ENCODE peak calls at places on chromosomes 3 and 15, in seven cellular contexts. One of them, this sample, is unnamed.
A peak's percentile ranks its signal among the peaks of the same experiment; 100 is the strongest.

GRCh38 chr3:13513051-13513912 is 33.2 kb downstream of the HDAC11 start:
- DNase-seq in Peyer's patch: no peak
- DNase-seq in esophagus muscularis mucosa: no peak
- DNase-seq in heart right ventricle: no peak
- DNase-seq in lower lobe of right lung: peak; percentile 5
- DNase-seq in left ventricle myocardium inferior: no peak
- DNase-seq in spleen: peak; percentile 54
- DNase-seq in this sample: no peak

GRCh38 chr15:42584031-42584765 is 8.8 kb downstream of the STARD9 start:
- DNase-seq in lower lobe of right lung: no peak
- DNase-seq in heart right ventricle: no peak
- DNase-seq in left ventricle myocardium inferior: no peak
- DNase-seq in esophagus muscularis mucosa: no peak
- DNase-seq in Peyer's patch: no peak
- DNase-seq in spleen: no peak
- DNase-seq in this sample: no peak

GRCh38 chr3:16203031-16203430 is 28.6 kb downstream of the GALNT15 start:
- DNase-seq in esophagus muscularis mucosa: no peak
- DNase-seq in heart right ventricle: no peak
- DNase-seq in lower lobe of right lung: no peak
- DNase-seq in left ventricle myocardium inferior: no peak
- DNase-seq in Peyer's patch: no peak
- DNase-seq in spleen: no peak
- DNase-seq in this sample: no peak

GRCh38 chr3:89576417-89576816 is 469.0 kb downstream of the EPHA3 start:
- DNase-seq in spleen: no peak
- DNase-seq in esophagus muscularis mucosa: no peak
- DNase-seq in lower lobe of right lung: no peak
- DNase-seq in Peyer's patch: no peak
- DNase-seq in left ventricle myocardium inferior: no peak
- DNase-seq in heart right ventricle: no peak
- DNase-seq in this sample: no peak

GRCh38 chr3:24270204-24270671 is 224.4 kb downstream of the THRB start:
- DNase-seq in esophagus muscularis mucosa: no peak
- DNase-seq in Peyer's patch: no peak
- DNase-seq in heart right ventricle: no peak
- DNase-seq in left ventricle myocardium inferior: no peak
- DNase-seq in lower lobe of right lung: no peak
- DNase-seq in spleen: no peak
- DNase-seq in this sample: no peak

GRCh38 chr3:12922881-12923431 is 81.6 kb upstream of the RPL32 start:
- DNase-seq in left ventricle myocardium inferior: no peak
- DNase-seq in spleen: no peak
- DNase-seq in lower lobe of right lung: no peak
- DNase-seq in heart right ventricle: no peak
- DNase-seq in esophagus muscularis mucosa: no peak
- DNase-seq in Peyer's patch: no peak
- DNase-seq in this sample: no peak

GRCh38 chr15:26771917-26772587 is 814 bp downstream of the GABRB3 start:
- DNase-seq in esophagus muscularis mucosa: no peak
- DNase-seq in Peyer's patch: no peak
- DNase-seq in lower lobe of right lung: no peak
- DNase-seq in spleen: no peak
- DNase-seq in heart right ventricle: no peak
- DNase-seq in left ventricle myocardium inferior: no peak
- DNase-seq in this sample: no peak

GRCh38 chr3:52531636-52532516 is 1.8 kb downstream of the NT5DC2 start:
- DNase-seq in left ventricle myocardium inferior: no peak
- DNase-seq in esophagus muscularis mucosa: no peak
- DNase-seq in lower lobe of right lung: no peak
- DNase-seq in Peyer's patch: no peak
- DNase-seq in spleen: peak; percentile 76
- DNase-seq in heart right ventricle: peak; percentile 3
- DNase-seq in this sample: no peak

GRCh38 chr3:25507811-25508210 is 79.7 kb downstream of the RARB start:
- DNase-seq in left ventricle myocardium inferior: no peak
- DNase-seq in spleen: no peak
- DNase-seq in lower lobe of right lung: no peak
- DNase-seq in heart right ventricle: no peak
- DNase-seq in Peyer's patch: no peak
- DNase-seq in esophagus muscularis mucosa: no peak
- DNase-seq in this sample: no peak

GRCh38 chr3:139113231-139113749 is 68.6 kb upstream of the PRR23C start:
- DNase-seq in esophagus muscularis mucosa: peak; percentile 85
- DNase-seq in heart right ventricle: no peak
- DNase-seq in spleen: no peak
- DNase-seq in Peyer's patch: no peak
- DNase-seq in left ventricle myocardium inferior: no peak
- DNase-seq in lower lobe of right lung: no peak
- DNase-seq in this sample: no peak

GRCh38 chr3:15896500-15896899 is 98.7 kb upstream of the ANKRD28 start:
- DNase-seq in Peyer's patch: no peak
- DNase-seq in lower lobe of right lung: no peak
- DNase-seq in esophagus muscularis mucosa: no peak
- DNase-seq in heart right ventricle: no peak
- DNase-seq in left ventricle myocardium inferior: no peak
- DNase-seq in spleen: no peak
- DNase-seq in this sample: no peak

GRCh38 chr15:78396976-78397375 is 41.0 kb upstream of the IREB2 start:
- DNase-seq in spleen: no peak
- DNase-seq in Peyer's patch: no peak
- DNase-seq in lower lobe of right lung: peak; percentile 84
- DNase-seq in left ventricle myocardium inferior: peak; percentile 25
- DNase-seq in esophagus muscularis mucosa: no peak
- DNase-seq in heart right ventricle: no peak
- DNase-seq in this sample: no peak

GRCh38 chr3:39783730-39784129 is 25.7 kb upstream of the MYRIP start:
- DNase-seq in heart right ventricle: no peak
- DNase-seq in Peyer's patch: no peak
- DNase-seq in esophagus muscularis mucosa: no peak
- DNase-seq in lower lobe of right lung: no peak
- DNase-seq in left ventricle myocardium inferior: no peak
- DNase-seq in spleen: no peak
- DNase-seq in this sample: no peak

GRCh38 chr3:39779511-39780230 is 29.7 kb upstream of the MYRIP start:
- DNase-seq in heart right ventricle: no peak
- DNase-seq in left ventricle myocardium inferior: no peak
- DNase-seq in Peyer's patch: no peak
- DNase-seq in esophagus muscularis mucosa: no peak
- DNase-seq in lower lobe of right lung: no peak
- DNase-seq in spleen: peak; percentile 74
- DNase-seq in this sample: no peak

GRCh38 chr3:39781025-39781424 is 28.4 kb upstream of the MYRIP start:
- DNase-seq in lower lobe of right lung: no peak
- DNase-seq in heart right ventricle: no peak
- DNase-seq in Peyer's patch: no peak
- DNase-seq in esophagus muscularis mucosa: no peak
- DNase-seq in spleen: no peak
- DNase-seq in left ventricle myocardium inferior: no peak
- DNase-seq in this sample: no peak

GRCh38 chr3:39781632-39782031 is 27.8 kb upstream of the MYRIP start:
- DNase-seq in Peyer's patch: no peak
- DNase-seq in heart right ventricle: no peak
- DNase-seq in left ventricle myocardium inferior: no peak
- DNase-seq in spleen: no peak
- DNase-seq in lower lobe of right lung: no peak
- DNase-seq in esophagus muscularis mucosa: no peak
- DNase-seq in this sample: no peak

GRCh38 chr3:39780352-39780751 is 29.1 kb upstream of the MYRIP start:
- DNase-seq in lower lobe of right lung: no peak
- DNase-seq in spleen: no peak
- DNase-seq in left ventricle myocardium inferior: no peak
- DNase-seq in heart right ventricle: no peak
- DNase-seq in esophagus muscularis mucosa: no peak
- DNase-seq in Peyer's patch: no peak
- DNase-seq in this sample: no peak
- TF ChIP-seq CTCF in lower lobe of right lung: no peak
- TF ChIP-seq CTCF in spleen: no peak
- TF ChIP-seq CTCF in left ventricle myocardium inferior: no peak
- TF ChIP-seq CTCF in heart right ventricle: no peak
- TF ChIP-seq CTCF in esophagus muscularis mucosa: no peak
- TF ChIP-seq CTCF in Peyer's patch: no peak
- TF ChIP-seq CTCF in this sample: no peak

GRCh38 chr15:44883219-44883900 is 73.1 kb upstream of the TERB2 start:
- DNase-seq in spleen: no peak
- DNase-seq in Peyer's patch: no peak
- DNase-seq in left ventricle myocardium inferior: no peak
- DNase-seq in esophagus muscularis mucosa: no peak
- DNase-seq in lower lobe of right lung: no peak
- DNase-seq in heart right ventricle: no peak
- DNase-seq in this sample: no peak

GRCh38 chr15:44879066-44879465 is 77.4 kb upstream of the TERB2 start:
- DNase-seq in esophagus muscularis mucosa: no peak
- DNase-seq in heart right ventricle: no peak
- DNase-seq in Peyer's patch: no peak
- DNase-seq in left ventricle myocardium inferior: no peak
- DNase-seq in spleen: no peak
- DNase-seq in lower lobe of right lung: no peak
- DNase-seq in this sample: no peak

GRCh38 chr15:44882499-44882968 is 74.0 kb upstream of the TERB2 start:
- DNase-seq in heart right ventricle: no peak
- DNase-seq in lower lobe of right lung: no peak
- DNase-seq in spleen: no peak
- DNase-seq in esophagus muscularis mucosa: no peak
- DNase-seq in left ventricle myocardium inferior: no peak
- DNase-seq in Peyer's patch: no peak
- DNase-seq in this sample: no peak
- H3K4me3 ChIP-seq in heart right ventricle: no peak overlapping the region
- H3K4me3 ChIP-seq in lower lobe of right lung: no peak overlapping the region
- H3K4me3 ChIP-seq in spleen: no peak overlapping the region
- H3K4me3 ChIP-seq in esophagus muscularis mucosa: no peak overlapping the region
- H3K4me3 ChIP-seq in left ventricle myocardium inferior: no peak overlapping the region
- H3K4me3 ChIP-seq in Peyer's patch: no peak overlapping the region
- H3K4me3 ChIP-seq in this sample: no peak overlapping the region

DNA sequence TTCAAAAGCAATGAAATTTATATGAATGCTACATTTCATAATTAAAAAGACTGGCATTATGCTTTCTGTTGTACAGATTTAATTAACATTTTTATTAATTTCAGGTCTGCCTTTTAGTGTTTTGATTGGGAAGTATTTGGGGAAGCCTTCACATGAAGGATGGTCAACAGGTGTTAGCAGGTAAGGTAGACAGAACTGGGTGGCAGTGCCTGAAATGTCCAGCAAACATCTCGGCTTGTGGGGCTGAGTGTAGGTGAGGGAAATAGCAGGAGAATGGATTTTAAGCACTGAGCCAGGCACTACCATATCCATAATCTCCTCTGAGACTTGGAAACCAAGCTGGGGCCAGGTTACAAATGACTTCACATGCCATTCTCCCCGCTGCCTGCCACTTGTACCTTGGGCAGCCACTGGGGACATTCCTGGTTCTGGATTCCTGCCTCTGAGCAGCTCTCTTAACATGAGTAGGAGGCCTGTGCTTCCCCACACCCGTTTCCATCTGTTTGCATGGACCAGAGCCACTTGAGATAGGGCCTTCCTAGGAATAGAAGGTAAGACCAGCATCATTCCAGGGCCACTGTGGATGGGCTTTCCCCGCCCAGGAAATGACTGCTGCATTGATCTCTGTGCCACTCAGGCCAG is 125.9 kb upstream of the HES1 start:
- DNase-seq in esophagus muscularis mucosa: no peak
- DNase-seq in lower lobe of right lung: no peak
- DNase-seq in spleen: no peak
- DNase-seq in Peyer's patch: no peak
- DNase-seq in heart right ventricle: peak; percentile 12
- DNase-seq in left ventricle myocardium inferior: no peak
- DNase-seq in this sample: no peak
- H3K27me3 ChIP-seq in esophagus muscularis mucosa: no peaks in the 10 kb centered on the region
- H3K27me3 ChIP-seq in lower lobe of right lung: no peaks in the 10 kb centered on the region
- H3K27me3 ChIP-seq in spleen: no peaks in the 10 kb centered on the region
- H3K27me3 ChIP-seq in Peyer's patch: no peaks in the 10 kb centered on the region
- H3K27me3 ChIP-seq in heart right ventricle: no peaks in the 10 kb centered on the region
- H3K27me3 ChIP-seq in left ventricle myocardium inferior: peaks cover 95% of the 10 kb centered on the region
- H3K27me3 ChIP-seq in this sample: no peaks in the 10 kb centered on the region

GRCh38 chr15:32844118-32844711 is 126.4 kb downstream of the GREM1 start:
- DNase-seq in heart right ventricle: no peak
- DNase-seq in Peyer's patch: no peak
- DNase-seq in spleen: no peak
- DNase-seq in lower lobe of right lung: no peak
- DNase-seq in left ventricle myocardium inferior: no peak
- DNase-seq in esophagus muscularis mucosa: no peak
- DNase-seq in this sample: no peak
- TF ChIP-seq CTCF in heart right ventricle: peak; percentile 60
- TF ChIP-seq CTCF in Peyer's patch: peak; percentile 30
- TF ChIP-seq CTCF in spleen: peak; percentile 65
- TF ChIP-seq CTCF in lower lobe of right lung: peak; percentile 61
- TF ChIP-seq CTCF in left ventricle myocardium inferior: peak; percentile 68
- TF ChIP-seq CTCF in esophagus muscularis mucosa: peak; percentile 70
- TF ChIP-seq CTCF in this sample: no peak

DNA sequence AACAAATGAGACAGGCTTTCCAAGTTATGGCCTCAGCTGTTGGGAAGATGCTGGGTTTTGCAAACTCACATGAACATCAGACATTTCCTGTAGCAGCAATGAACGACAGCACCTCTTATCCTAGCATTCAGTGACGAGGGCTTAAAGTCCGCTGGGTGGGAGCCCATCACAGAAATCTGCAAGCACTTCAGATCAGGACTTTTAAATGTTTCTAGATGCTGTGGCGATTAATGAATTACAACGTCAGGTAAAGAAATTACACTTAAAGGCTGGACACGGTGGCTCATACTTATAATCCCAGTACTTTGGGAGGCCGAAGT is 3.8 kb downstream of the AEN start:
- DNase-seq in left ventricle myocardium inferior: no peak
- DNase-seq in esophagus muscularis mucosa: no peak
- DNase-seq in lower lobe of right lung: no peak
- DNase-seq in Peyer's patch: no peak
- DNase-seq in spleen: no peak
- DNase-seq in heart right ventricle: no peak
- DNase-seq in this sample: no peak
- H3K4me3 ChIP-seq in left ventricle myocardium inferior: peak overlapping the region; percentile 18
- H3K4me3 ChIP-seq in esophagus muscularis mucosa: no peak overlapping the region
- H3K4me3 ChIP-seq in lower lobe of right lung: no peak overlapping the region
- H3K4me3 ChIP-seq in Peyer's patch: no peak overlapping the region
- H3K4me3 ChIP-seq in spleen: no peak overlapping the region
- H3K4me3 ChIP-seq in heart right ventricle: no peak overlapping the region
- H3K4me3 ChIP-seq in this sample: peak overlapping the region; percentile 38

This sample was measured in CD8-positive, alpha-beta T cell.